ENCODE peak calls at places on chromosomes 3 and 15, in ten cellular contexts. A is LNCaP clone FGC, J is EH, V is posterior cingulate gyrus, O is IMR-90, B is caudate nucleus, M is RWPE1, I is GM04503, Y is T-cell, X is AG09319. P is an unnamed sample.

GRCh38 chr3:135226057-135226456 is 431.0 kb downstream of the EPHB1 start:
- DNase-seq in V (no peak), A (no peak), O (no peak), X (no peak), Y (no peak), B (no peak), J (no peak), M (no peak), I (no peak), P (no peak)

GRCh38 chr3:127655641-127656040 is 17.1 kb upstream of the ABTB1 start:
- DNase-seq in M (no peak), A (no peak), V (peak), X (no peak), O (peak), I (peak), J (peak), B (no peak), Y (no peak), P (no peak)

GRCh38 chr3:132726341-132726823 is 4.2 kb upstream of the NPHP3 start:
- DNase-seq in B (no peak), Y (no peak), J (peak), A (no peak), V (no peak), O (peak), I (no peak), X (no peak), M (peak), P (no peak)

GRCh38 chr15:64452988-64453688 is 7.2 kb upstream of the ZNF609 start:
- DNase-seq in V (peak), Y (no peak), A (peak), J (no peak), B (no peak), X (no peak), O (peak), I (no peak), M (no peak), P (no peak)

GRCh38 chr3:64163019-64163754 is 62.1 kb downstream of the PRICKLE2 start:
- DNase-seq in M (no peak), Y (no peak), J (peak), O (no peak), V (no peak), I (no peak), X (no peak), B (no peak), A (no peak), P (no peak)

GRCh38 chr3:174332413-174332812 is 526.7 kb upstream of the NAALADL2 start:
- DNase-seq in Y (no peak), A (no peak), I (no peak), O (no peak), J (no peak), X (no peak), M (no peak), V (no peak), B (no peak), P (no peak)

GRCh38 chr3:184380210-184380626 is 364 bp downstream of the CHRD start:
- DNase-seq in I (no peak), M (peak), X (no peak), J (peak), O (no peak), B (peak), V (peak), Y (no peak), A (no peak), P (peak)

GRCh38 chr3:18124501-18124900 is 300.6 kb downstream of the SATB1 start:
- DNase-seq in A (no peak), X (peak), I (peak), B (no peak), M (peak), Y (no peak), J (peak), O (peak), V (no peak), P (no peak)

GRCh38 chr3:62109534-62109933 is 263.8 kb downstream of the FEZF2 start:
- DNase-seq in A (no peak), M (peak), X (peak), O (peak), B (no peak), Y (no peak), J (peak), I (peak), V (peak), P (no peak)

GRCh38 chr3:24264748-24265158 is 229.9 kb downstream of the THRB start:
- DNase-seq in I (no peak), A (no peak), V (no peak), X (no peak), B (no peak), M (peak), Y (no peak), O (peak), J (peak), P (no peak)

P was measured in activated B cell treated with CpG ODN at 0.5 μM for 24 hours.